ENCODE peak calls at places on chromosomes 11 and 22, in five cellular contexts. H, I, G, R and E are unnamed samples.

GRCh38 chr22:39535302-39535805 is 2.8 kb upstream of the RPS19BP1 start:
- DNase-seq in H (no peak), R (no peak), I (no peak), G (no peak), E (no peak)

GRCh38 chr11:57543601-57544000 is 6.2 kb downstream of the SMTNL1 start:
- DNase-seq in G (no peak), H (no peak), R (no peak), I (no peak), E (no peak)

GRCh38 chr11:60040109-60040508 is at the start of gene OOSP2:
- DNase-seq in R (no peak), I (no peak), H (no peak), G (no peak), E (no peak)

GRCh38 chr22:41074941-41075710 is 17.3 kb upstream of the EP300 start:
- DNase-seq in H (no peak), R (no peak), I (no peak), G (no peak), E (no peak)

GRCh38 chr11:85541683-85542082 is 85.5 kb downstream of the DLG2 start:
- DNase-seq in R (no peak), H (no peak), G (no peak), I (no peak), E (no peak)

GRCh38 chr11:66492161-66492865 is 12.1 kb downstream of the DPP3 start:
- DNase-seq in G (no peak), H (no peak), I (no peak), R (no peak), E (no peak)

GRCh38 chr11:128361451-128362020 is 225.8 kb downstream of the ETS1 start:
- DNase-seq in G (no peak), H (no peak), R (peak), I (no peak), E (no peak)

GRCh38 chr11:128422576-128423370 is 164.6 kb downstream of the ETS1 start:
- DNase-seq in G (peak), I (no peak), R (no peak), H (peak), E (no peak)

GRCh38 chr11:86214710-86215109 is 29.8 kb upstream of the EED start:
- DNase-seq in R (no peak), I (no peak), H (peak), G (peak), E (no peak)

GRCh38 chr22:47396515-47396914 is 634.1 kb downstream of the TBC1D22A start:
- DNase-seq in R (no peak), H (no peak), I (no peak), G (no peak), E (no peak)

GRCh38 chr22:29483254-29483653 is 3.2 kb downstream of the NEFH start:
- DNase-seq in H (no peak), G (no peak), R (no peak), I (no peak), E (no peak)

GRCh38 chr11:94910281-94910680 is 63.1 kb downstream of the CWC15 start:
- DNase-seq in R (no peak), I (no peak), H (no peak), G (no peak), E (no peak)

GRCh38 chr11:46356911-46357482 is 9.7 kb downstream of the DGKZ start:
- DNase-seq in I (no peak), G (no peak), R (peak), H (no peak), E (no peak)

GRCh38 chr11:133833101-133833898 is 12.0 kb downstream of the SPATA19 start:
- DNase-seq in H (no peak), I (no peak), R (no peak), G (no peak), E (no peak)

GRCh38 chr11:36091256-36091811 is 147.5 kb downstream of the LDLRAD3 start:
- DNase-seq in I (no peak), G (no peak), R (peak), H (no peak), E (no peak)